ENCODE peak calls at places on chromosome 12, in four cellular contexts. Z is pancreas, L is HCT116, C is AG04450. H is an unnamed sample.

GRCh38 chr12:546265-546919 is 86.7 kb downstream of the B4GALNT3 start:
- DNase-seq in Z (no peak), L (no peak), C (no peak), H (no peak)

GRCh38 chr12:131832393-131833231 is 4.4 kb downstream of the MMP17 start:
- DNase-seq in Z (no peak), L (no peak), C (peak; percentile 52), H (no peak)

GRCh38 chr12:101207086-101207780 is 2.8 kb downstream of the SLC5A8 start:
- DNase-seq in Z (no peak), L (no peak), C (no peak), H (no peak)

GRCh38 chr12:14554281-14555008 is 13.2 kb downstream of the PLBD1 start:
- DNase-seq in Z (peak; percentile 85), L (peak; percentile 13), C (no peak), H (peak; percentile 87)

GRCh38 chr12:109393437-109394345 is 46.0 kb downstream of the MYO1H start:
- DNase-seq in Z (no peak), L (peak; percentile 48), C (peak; percentile 16), H (no peak)

GRCh38 chr12:132490481-132491348 is 764 bp downstream of the FBRSL1 start:
- DNase-seq in Z (no peak), L (no peak), C (no peak), H (no peak)

GRCh38 chr12:78087363-78087675 is 256.6 kb downstream of the NAV3 start:
- DNase-seq in Z (no peak), L (no peak), C (no peak), H (no peak)

GRCh38 chr12:118055865-118056773 is 4.9 kb downstream of the WSB2 start:
- DNase-seq in Z (no peak), L (no peak), C (no peak), H (no peak)

GRCh38 chr12:104662908-104663307 is 206.2 kb downstream of the CHST11 start:
- DNase-seq in Z (no peak), L (no peak), C (no peak), H (no peak)

GRCh38 chr12:132202929-132203721 is 58.9 kb downstream of the NOC4L start:
- DNase-seq in Z (no peak), L (no peak), C (no peak), H (no peak)

GRCh38 chr12:15265868-15266267 is 44.7 kb upstream of the RERG start:
- DNase-seq in Z (no peak), L (no peak), C (no peak), H (no peak)

GRCh38 chr12:17992002-17992656 is 97.9 kb downstream of the RERGL start:
- DNase-seq in Z (no peak), L (peak; percentile 28), C (no peak), H (no peak)

GRCh38 chr12:128823916-128824839 is at the start of gene SLC15A4:
- DNase-seq in Z (peak; percentile 97), L (peak; percentile 80), C (peak; percentile 63), H (peak; percentile 97)
- TF ChIP-seq CTCF in Z (no peak), L (no peak), C (peak; percentile 24), H (no peak)

GRCh38 chr12:47373554-47374150 is 293.9 kb upstream of the AMIGO2 start:
- DNase-seq in Z (no peak), L (no peak), C (no peak), H (no peak)

GRCh38 chr12:47377414-47378221 is 297.9 kb upstream of the AMIGO2 start:
- DNase-seq in Z (peak; percentile 43), L (no peak), C (peak; percentile 97), H (peak; percentile 67)

GRCh38 chr12:47378222-47378582 is 298.4 kb upstream of the AMIGO2 start:
- DNase-seq in Z (no peak), L (no peak), C (no peak), H (no peak)

GRCh38 chr12:47378907-47379306 is 299.1 kb upstream of the AMIGO2 start:
- DNase-seq in Z (no peak), L (no peak), C (no peak), H (no peak)

GRCh38 chr12:47376937-47377336 is 297.2 kb upstream of the AMIGO2 start:
- DNase-seq in Z (no peak), L (no peak), C (no peak), H (no peak)
- H3K27ac ChIP-seq in Z (no peak overlapping the region), L (no peak overlapping the region), C (peak overlapping the region; percentile 73), H (no peak overlapping the region)

GRCh38 chr12:121264951-121265350 is 31.6 kb downstream of the CAMKK2 start:
- DNase-seq in Z (no peak), L (no peak), C (no peak), H (no peak)
- H3K4me3 ChIP-seq in Z (no peak overlapping the region), L (no peak overlapping the region), C (no peak overlapping the region), H (no peak overlapping the region)

GRCh38 chr12:26298785-26299621 is 103.6 kb downstream of the SSPN start:
- DNase-seq in Z (no peak), L (no peak), C (no peak), H (no peak)
- TF ChIP-seq CTCF in Z (no peak), L (no peak), C (peak; percentile 58), H (no peak)

DNA sequence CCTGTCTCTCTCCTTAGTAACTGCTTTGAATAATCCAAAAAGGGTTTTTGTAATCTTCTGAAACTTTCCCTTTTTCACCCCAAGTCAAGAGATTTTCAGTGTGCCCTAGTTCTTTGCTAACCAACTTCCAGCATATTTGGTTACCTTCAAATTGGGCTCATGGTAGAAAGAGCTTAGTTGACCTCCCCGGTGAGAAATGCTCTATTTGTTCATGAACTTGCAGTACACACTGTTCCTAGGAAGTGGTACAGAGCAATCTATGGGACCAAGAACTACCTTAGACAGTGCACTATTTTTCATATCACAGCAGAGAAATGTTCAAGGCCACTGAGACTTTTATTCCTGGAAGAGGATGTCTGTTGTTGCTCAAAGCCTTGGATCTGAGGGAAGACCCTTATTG is 1.7 kb downstream of the USP5 start:
- DNase-seq in Z (no peak), L (no peak), C (no peak), H (no peak)
- H3K27ac ChIP-seq in Z (no peak overlapping the region), L (peak overlapping the region; percentile 65), C (peak overlapping the region; percentile 92), H (no peak overlapping the region)

DNA sequence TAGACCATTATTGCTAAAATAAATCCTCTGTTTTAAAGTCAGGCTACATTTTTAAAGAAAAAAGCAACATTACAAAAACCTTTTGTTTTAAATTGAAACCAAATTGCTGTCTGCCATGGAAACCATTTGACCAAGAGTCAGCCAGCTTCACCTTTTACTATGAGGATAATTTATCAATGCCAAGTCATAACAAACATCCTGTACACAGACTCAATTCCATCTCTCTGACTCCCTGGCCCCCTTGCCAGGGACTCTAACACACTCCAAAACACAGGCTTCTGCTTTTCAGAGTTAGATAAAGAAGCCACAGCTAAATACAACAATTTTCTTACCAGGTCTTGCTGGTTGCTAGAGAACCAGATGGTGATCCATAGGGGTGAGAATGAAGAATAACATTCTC is 83.9 kb downstream of the LRP6 start:
- DNase-seq in Z (no peak), L (no peak), C (peak; percentile 48), H (no peak)
- H3K4me3 ChIP-seq in Z (no peak overlapping the region), L (no peak overlapping the region), C (no peak overlapping the region), H (no peak overlapping the region)

GRCh38 chr12:114168061-114168460 is 201.9 kb upstream of the RBM19 start:
- DNase-seq in Z (no peak), L (no peak), C (peak; percentile 1), H (no peak)

GRCh38 chr12:114164354-114164753 is 198.2 kb upstream of the RBM19 start:
- DNase-seq in Z (no peak), L (no peak), C (no peak), H (no peak)

GRCh38 chr12:114165921-114166320 is 199.8 kb upstream of the RBM19 start:
- DNase-seq in Z (no peak), L (no peak), C (no peak), H (no peak)

GRCh38 chr12:114167431-114167830 is 201.3 kb upstream of the RBM19 start:
- DNase-seq in Z (no peak), L (no peak), C (peak; percentile 2), H (no peak)

GRCh38 chr12:114166360-114166759 is 200.2 kb upstream of the RBM19 start:
- DNase-seq in Z (no peak), L (peak; percentile 24), C (peak; percentile 6), H (no peak)
- TF ChIP-seq CTCF in Z (peak; percentile 24), L (peak; percentile 44), C (peak; percentile 68), H (peak; percentile 18)

GRCh38 chr12:68804654-68805591 is 3.1 kb upstream of the MDM2 start:
- DNase-seq in Z (peak; percentile 72), L (no peak), C (no peak), H (no peak)

GRCh38 chr12:68807576-68808387 is at the start of gene MDM2:
- DNase-seq in Z (peak; percentile 96), L (peak; percentile 77), C (peak; percentile 61), H (peak; percentile 97)

GRCh38 chr12:68808388-68809189 is 612 bp downstream of the MDM2 start:
- DNase-seq in Z (peak; percentile 87), L (peak; percentile 87), C (peak; percentile 75), H (peak; percentile 78)

GRCh38 chr12:68805592-68806120 is 2.3 kb upstream of the MDM2 start:
- DNase-seq in Z (no peak), L (no peak), C (no peak), H (no peak)

DNA sequence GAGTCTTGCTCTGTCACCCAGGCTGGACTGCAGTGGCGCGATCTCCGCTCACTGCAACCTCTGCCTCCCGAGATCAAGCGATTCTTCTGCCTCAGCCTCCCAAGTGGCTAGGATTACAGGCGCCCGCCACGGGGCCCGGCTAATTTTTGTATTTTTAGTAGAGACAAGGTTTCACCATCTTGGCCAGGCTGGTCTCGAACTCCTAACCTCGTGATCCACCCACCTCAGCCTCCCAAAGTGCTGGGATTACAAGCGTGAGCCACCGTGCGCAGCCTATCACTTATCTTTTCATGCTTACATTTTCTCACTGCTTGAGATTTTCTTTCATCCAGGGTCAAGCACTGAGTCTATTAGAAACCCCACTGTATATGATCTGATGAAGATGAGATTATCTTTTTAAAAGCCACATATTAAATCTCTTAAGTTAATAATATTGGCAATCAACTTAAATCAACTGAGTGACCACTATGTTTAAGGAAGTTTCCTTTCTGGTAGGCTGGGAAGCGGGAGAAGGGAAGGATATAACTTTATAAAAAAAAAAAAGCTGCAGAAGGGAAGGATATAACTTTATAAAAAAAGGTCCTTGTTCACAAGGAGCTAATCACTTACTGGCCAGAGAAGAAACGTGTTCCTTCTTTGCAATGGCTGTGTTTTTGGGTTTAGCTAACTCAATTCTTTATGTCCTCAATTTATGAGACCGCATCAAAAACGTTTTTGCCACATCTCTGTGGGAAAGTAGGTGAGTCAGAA is 1.3 kb upstream of the MDM2 start:
- DNase-seq in Z (no peak), L (no peak), C (no peak), H (no peak)
- H3K27ac ChIP-seq in Z (peak overlapping the region; percentile 93), L (peak overlapping the region; percentile 99), C (no peak overlapping the region), H (no peak overlapping the region)

GRCh38 chr12:27431185-27431584 is 15.4 kb upstream of the SMCO2 start:
- DNase-seq in Z (no peak), L (no peak), C (no peak), H (no peak)

GRCh38 chr12:27426743-27427142 is 19.8 kb upstream of the SMCO2 start:
- DNase-seq in Z (no peak), L (no peak), C (no peak), H (no peak)

GRCh38 chr12:27428466-27428865 is 18.1 kb upstream of the SMCO2 start:
- DNase-seq in Z (no peak), L (no peak), C (no peak), H (no peak)

GRCh38 chr12:27427824-27428223 is 18.7 kb upstream of the SMCO2 start:
- DNase-seq in Z (no peak), L (no peak), C (no peak), H (no peak)

DNA sequence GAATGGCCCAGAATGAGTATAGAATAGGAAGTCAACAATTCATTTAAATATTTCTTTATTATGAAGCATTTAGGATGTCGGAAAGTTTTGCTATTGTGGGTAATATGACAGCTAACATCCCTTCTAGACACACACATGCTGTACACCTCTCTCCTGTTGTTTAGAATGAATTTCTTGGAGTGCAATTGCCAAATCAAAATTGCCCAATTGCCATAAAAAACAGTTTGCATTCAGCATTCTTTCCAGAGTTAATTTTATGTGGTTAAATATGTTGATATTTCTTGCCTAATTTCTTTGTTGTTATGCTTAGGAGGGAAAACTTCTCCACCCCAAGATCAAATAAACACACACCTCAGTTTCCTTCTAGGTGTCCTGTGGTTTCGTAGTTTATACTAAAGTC is 16.9 kb upstream of the SMCO2 start:
- DNase-seq in Z (no peak), L (no peak), C (no peak), H (no peak)
- H3K4me3 ChIP-seq in Z (no peak overlapping the region), L (no peak overlapping the region), C (no peak overlapping the region), H (no peak overlapping the region)